ENCODE peak calls at places on chromosomes 4 and X, in four cellular contexts. M is Peyer's patch, H is heart left ventricle, F is transverse colon. I is an unnamed sample. For H3K27me3 and H3K36me3, the result is how much of the 10 kb centered on the place peaks cover.

GRCh38 chr4:37243061-37243460 is 1.5 kb upstream of the NWD2 start:
- DNase-seq in M (no peak), H (no peak), F (peak), I (peak)

GRCh38 chr4:73436674-73437557 is 895 bp downstream of the AFP start:
- DNase-seq in M (no peak), H (no peak), F (no peak), I (no peak)

GRCh38 chrX:54865208-54865607 is 55.4 kb upstream of the TRO start:
- DNase-seq in M (no peak), H (no peak), F (no peak), I (no peak)

GRCh38 chr4:123256901-123257300 is 139.7 kb upstream of the SPRY1 start:
- DNase-seq in M (no peak), H (no peak), F (no peak), I (no peak)

GRCh38 chr4:182885022-182885737 is 32.0 kb downstream of the DCTD start:
- DNase-seq in M (no peak), H (no peak), F (no peak), I (no peak)

GRCh38 chr4:5387457-5387856 is 320.9 kb downstream of the EVC2 start:
- DNase-seq in M (no peak), H (no peak), F (no peak), I (peak)

GRCh38 chr4:127045872-127046271 is 586.9 kb upstream of the INTU start:
- DNase-seq in M (no peak), H (no peak), F (no peak), I (no peak)

GRCh38 chrX:2819345-2820130 is 9.2 kb upstream of the GYG2 start:
- DNase-seq in M (no peak), H (no peak), F (no peak), I (no peak)

GRCh38 chrX:109959356-109959871 is 43.5 kb upstream of the TMEM164 start:
- DNase-seq in M (no peak), H (no peak), F (no peak), I (no peak)

GRCh38 chrX:74523870-74524735 is 90.3 kb downstream of the RLIM start:
- DNase-seq in M (no peak), H (no peak), F (no peak), I (no peak)

GRCh38 chr4:89836031-89836777 is 757 bp downstream of the SNCA start:
- DNase-seq in M (no peak), H (no peak), F (no peak), I (peak)

GRCh38 chr4:41537267-41537890 is 578 bp upstream of the LIMCH1 start:
- DNase-seq in M (no peak), H (no peak), F (no peak), I (no peak)

GRCh38 chr4:184815046-184815877 is 10.5 kb downstream of the ACSL1 start:
- DNase-seq in M (peak), H (peak), F (peak), I (peak)
- H3K4me3 ChIP-seq in M (no peak), H (no peak), F (peak), I (no peak)

DNA sequence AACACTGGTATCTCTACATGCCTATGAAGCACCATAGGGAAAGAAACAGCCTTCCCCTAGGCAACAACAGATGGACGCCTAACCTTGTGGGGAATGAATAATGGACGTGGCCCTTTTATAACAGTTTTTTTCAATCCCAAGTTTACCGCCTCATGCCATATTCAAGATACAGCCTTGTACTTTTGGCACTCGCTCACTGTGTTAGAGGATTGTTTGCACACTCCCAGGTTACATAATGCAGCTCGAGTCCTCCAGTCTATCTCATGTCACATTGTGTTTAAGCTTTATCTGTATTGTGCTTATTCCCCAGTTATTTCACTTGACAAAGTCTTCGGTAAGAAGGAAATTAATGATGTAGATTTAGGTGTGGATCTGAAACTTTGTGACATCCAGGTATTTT is 711.1 kb downstream of the RPA4 start:
- DNase-seq in M (no peak), H (no peak), F (no peak), I (no peak)
- H3K27me3 ChIP-seq in M (under half), H (under half), F (under half), I (under half)

GRCh38 chrX:119638725-119639471 is 32.7 kb upstream of the NKRF start:
- DNase-seq in M (no peak), H (no peak), F (no peak), I (no peak)

GRCh38 chrX:119635179-119635578 is 29.0 kb upstream of the NKRF start:
- DNase-seq in M (no peak), H (no peak), F (no peak), I (no peak)

GRCh38 chrX:119640621-119641020 is 34.4 kb upstream of the NKRF start:
- DNase-seq in M (no peak), H (no peak), F (no peak), I (no peak)

GRCh38 chrX:119636419-119636818 is 30.2 kb upstream of the NKRF start:
- DNase-seq in M (no peak), H (no peak), F (peak), I (no peak)

GRCh38 chrX:119635799-119636198 is 29.6 kb upstream of the NKRF start:
- DNase-seq in M (no peak), H (no peak), F (no peak), I (peak)
- H3K36me3 ChIP-seq in M (under half), H (under half), F (under half), I (under half)

GRCh38 chrX:10619311-10620015 is 922 bp downstream of the MID1 start:
- DNase-seq in M (no peak), H (no peak), F (no peak), I (no peak)

GRCh38 chrX:10618911-10619310 is 1.5 kb downstream of the MID1 start:
- DNase-seq in M (no peak), H (no peak), F (no peak), I (no peak)

GRCh38 chrX:10617186-10617963 is 3.0 kb downstream of the MID1 start:
- DNase-seq in M (no peak), H (no peak), F (no peak), I (no peak)

GRCh38 chrX:10615931-10616780 is 4.2 kb downstream of the MID1 start:
- DNase-seq in M (no peak), H (peak), F (peak), I (peak)

DNA sequence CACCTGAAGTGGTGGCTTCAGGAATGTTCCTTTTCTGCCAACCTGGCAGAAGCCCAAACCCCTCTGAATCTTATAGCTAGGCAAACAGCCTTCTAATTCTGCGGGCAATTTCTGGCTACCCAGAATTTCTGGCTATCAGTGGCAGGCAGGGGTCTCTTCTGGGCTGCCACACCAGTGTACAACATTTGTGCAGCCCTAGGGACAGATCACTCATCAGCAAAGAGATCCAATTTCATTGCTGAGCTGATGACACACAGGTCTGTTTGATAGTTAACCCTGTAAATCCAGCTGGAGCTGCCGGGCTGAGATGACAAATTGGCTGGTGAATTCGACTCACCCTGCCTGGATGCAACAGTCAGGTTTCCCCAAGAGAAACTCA is 2.4 kb downstream of the MID1 start:
- DNase-seq in M (no peak), H (no peak), F (no peak), I (no peak)
- H3K4me3 ChIP-seq in M (peak), H (peak), F (peak), I (peak)

DNA sequence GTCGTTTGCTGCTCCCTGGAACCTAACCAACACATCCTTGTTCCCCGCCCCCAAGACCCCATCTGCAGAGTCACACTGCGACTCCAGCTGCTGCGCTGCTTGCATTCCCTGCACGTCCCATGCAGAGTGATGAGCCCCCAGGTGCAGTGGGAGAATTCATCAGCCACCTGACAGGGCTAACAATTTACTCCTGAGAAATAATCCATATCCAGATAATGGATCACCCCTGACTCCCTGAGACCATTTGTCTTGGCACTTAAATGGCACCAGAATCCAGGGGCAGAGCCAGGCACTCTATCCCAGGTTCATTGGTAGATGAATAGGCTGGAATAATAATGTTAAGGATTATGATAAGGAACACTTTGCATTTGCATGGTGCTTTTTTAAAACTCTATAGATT is 12.4 kb upstream of the ARHGAP36 start:
- DNase-seq in M (no peak), H (no peak), F (no peak), I (no peak)
- H3K27me3 ChIP-seq in M (under half), H (under half), F (under half), I (under half)

I was measured in H7.